ENCODE peak calls at places on chromosomes 4 and X, in four cellular contexts. One of them, this sample, is unnamed.

GRCh38 chrX:136159615-136160025 is 12.3 kb downstream of the FHL1 start:
- DNase-seq in right atrium auricular region: no peak
- DNase-seq in heart right ventricle: no peak
- DNase-seq in Panc1: no peak
- DNase-seq in this sample: no peak

GRCh38 chrX:154040307-154040756 is 20.6 kb upstream of the IRAK1 start:
- DNase-seq in heart right ventricle: no peak
- DNase-seq in right atrium auricular region: no peak
- DNase-seq in Panc1: no peak
- DNase-seq in this sample: no peak

GRCh38 chr4:86357608-86358007 is 2.2 kb downstream of the MAPK10 start:
- DNase-seq in heart right ventricle: no peak
- DNase-seq in Panc1: no peak
- DNase-seq in right atrium auricular region: no peak
- DNase-seq in this sample: peak; percentile 9

GRCh38 chr4:39169426-39169825 is 12.9 kb upstream of the WDR19 start:
- DNase-seq in right atrium auricular region: no peak
- DNase-seq in Panc1: no peak
- DNase-seq in heart right ventricle: no peak
- DNase-seq in this sample: no peak

GRCh38 chrX:105821471-105822081 is 763 bp upstream of the NRK start:
- DNase-seq in Panc1: no peak
- DNase-seq in right atrium auricular region: no peak
- DNase-seq in heart right ventricle: no peak
- DNase-seq in this sample: no peak

GRCh38 chr4:51843309-51844156 is 580 bp downstream of the DCUN1D4 start:
- DNase-seq in Panc1: no peak
- DNase-seq in heart right ventricle: peak; percentile 72
- DNase-seq in right atrium auricular region: peak; percentile 70
- DNase-seq in this sample: peak; percentile 80

GRCh38 chr4:35649784-35650183 is 594.5 kb downstream of the ARAP2 start:
- DNase-seq in right atrium auricular region: no peak
- DNase-seq in Panc1: no peak
- DNase-seq in heart right ventricle: no peak
- DNase-seq in this sample: no peak

GRCh38 chrX:115642895-115643530 is 82.0 kb downstream of the PLS3 start:
- DNase-seq in heart right ventricle: no peak
- DNase-seq in Panc1: no peak
- DNase-seq in right atrium auricular region: no peak
- DNase-seq in this sample: no peak

GRCh38 chr4:106314960-106315359 is 1.0 kb downstream of the TBCK start:
- DNase-seq in right atrium auricular region: no peak
- DNase-seq in Panc1: no peak
- DNase-seq in heart right ventricle: no peak
- DNase-seq in this sample: no peak

GRCh38 chrX:150234126-150234525 is 129.0 kb upstream of the MAMLD1 start:
- DNase-seq in right atrium auricular region: no peak
- DNase-seq in Panc1: no peak
- DNase-seq in heart right ventricle: no peak
- DNase-seq in this sample: no peak

DNA sequence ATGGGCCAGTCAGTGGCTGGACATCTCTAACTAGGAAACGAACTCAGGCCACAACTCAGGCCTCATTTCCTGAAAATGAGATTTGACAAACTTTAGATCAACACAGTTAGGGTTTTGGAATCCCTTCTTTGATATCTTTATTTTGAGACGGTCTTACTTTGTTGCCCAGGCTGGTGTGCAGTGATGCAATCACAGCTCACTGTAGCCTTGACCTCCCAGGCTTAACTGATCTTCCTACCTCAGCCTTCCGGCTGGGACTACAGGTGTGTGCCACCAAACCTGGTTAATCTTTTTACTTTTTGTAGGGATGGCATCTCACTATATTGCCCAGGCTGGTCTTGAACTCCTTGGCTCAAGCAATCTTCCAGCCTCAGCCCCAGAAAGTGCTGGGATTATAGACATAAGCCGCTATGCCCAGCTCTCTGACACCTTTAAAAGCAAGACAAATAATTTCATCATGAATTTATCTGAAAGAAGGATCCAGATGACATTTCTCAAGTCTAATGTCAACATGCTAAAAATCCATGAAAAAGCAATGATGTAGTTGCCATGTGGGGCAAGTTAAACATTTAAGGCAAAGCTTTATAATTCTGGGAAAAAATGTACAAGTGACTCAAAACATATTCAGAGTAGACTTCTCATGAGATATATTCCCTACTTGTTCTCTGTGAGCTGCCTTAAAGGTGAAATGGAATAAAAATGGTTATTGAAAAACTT is 89.1 kb upstream of the CBR4 start:
- DNase-seq in right atrium auricular region: no peak
- DNase-seq in Panc1: no peak
- DNase-seq in heart right ventricle: no peak
- DNase-seq in this sample: no peak
- H3K27ac ChIP-seq in right atrium auricular region: peak overlapping the region; percentile 2
- H3K27ac ChIP-seq in Panc1: no peak overlapping the region
- H3K27ac ChIP-seq in heart right ventricle: peak overlapping the region; percentile 44
- H3K27ac ChIP-seq in this sample: no peak overlapping the region

DNA sequence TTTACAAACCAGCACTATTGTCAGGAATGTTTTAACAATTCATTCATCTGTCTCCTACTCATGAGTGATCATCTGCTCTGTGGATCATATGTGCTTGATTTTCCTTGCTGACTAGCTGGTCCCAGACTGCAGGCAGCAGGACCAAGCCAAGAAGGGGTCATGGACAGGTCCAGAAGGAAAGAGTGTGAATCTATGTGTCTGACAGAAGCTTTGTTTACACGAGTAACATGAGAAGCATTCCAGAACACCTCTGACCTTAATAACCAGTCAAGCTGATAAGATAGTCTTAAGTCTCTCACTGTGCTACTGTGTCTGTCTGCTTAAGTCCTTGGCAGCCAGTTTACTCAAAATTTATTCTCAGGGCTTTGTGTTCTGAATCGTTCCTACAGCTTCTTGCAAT is 39.0 kb downstream of the GUCY1A1 start:
- DNase-seq in right atrium auricular region: no peak
- DNase-seq in heart right ventricle: no peak
- DNase-seq in Panc1: no peak
- DNase-seq in this sample: no peak
- H3K27ac ChIP-seq in right atrium auricular region: peak overlapping the region; percentile 20
- H3K27ac ChIP-seq in heart right ventricle: no peak overlapping the region
- H3K27ac ChIP-seq in Panc1: no peak overlapping the region
- H3K27ac ChIP-seq in this sample: no peak overlapping the region

GRCh38 chr4:10526431-10527222 is 69.4 kb upstream of the ZNF518B start:
- DNase-seq in right atrium auricular region: no peak
- DNase-seq in heart right ventricle: no peak
- DNase-seq in Panc1: no peak
- DNase-seq in this sample: no peak

GRCh38 chr4:10527438-10527837 is 70.2 kb upstream of the ZNF518B start:
- DNase-seq in Panc1: no peak
- DNase-seq in heart right ventricle: no peak
- DNase-seq in right atrium auricular region: no peak
- DNase-seq in this sample: no peak

GRCh38 chr4:10532155-10532554 is 74.9 kb upstream of the ZNF518B start:
- DNase-seq in Panc1: no peak
- DNase-seq in right atrium auricular region: no peak
- DNase-seq in heart right ventricle: no peak
- DNase-seq in this sample: no peak

GRCh38 chr4:10529256-10529890 is 72.1 kb upstream of the ZNF518B start:
- DNase-seq in right atrium auricular region: no peak
- DNase-seq in heart right ventricle: no peak
- DNase-seq in Panc1: no peak
- DNase-seq in this sample: no peak

DNA sequence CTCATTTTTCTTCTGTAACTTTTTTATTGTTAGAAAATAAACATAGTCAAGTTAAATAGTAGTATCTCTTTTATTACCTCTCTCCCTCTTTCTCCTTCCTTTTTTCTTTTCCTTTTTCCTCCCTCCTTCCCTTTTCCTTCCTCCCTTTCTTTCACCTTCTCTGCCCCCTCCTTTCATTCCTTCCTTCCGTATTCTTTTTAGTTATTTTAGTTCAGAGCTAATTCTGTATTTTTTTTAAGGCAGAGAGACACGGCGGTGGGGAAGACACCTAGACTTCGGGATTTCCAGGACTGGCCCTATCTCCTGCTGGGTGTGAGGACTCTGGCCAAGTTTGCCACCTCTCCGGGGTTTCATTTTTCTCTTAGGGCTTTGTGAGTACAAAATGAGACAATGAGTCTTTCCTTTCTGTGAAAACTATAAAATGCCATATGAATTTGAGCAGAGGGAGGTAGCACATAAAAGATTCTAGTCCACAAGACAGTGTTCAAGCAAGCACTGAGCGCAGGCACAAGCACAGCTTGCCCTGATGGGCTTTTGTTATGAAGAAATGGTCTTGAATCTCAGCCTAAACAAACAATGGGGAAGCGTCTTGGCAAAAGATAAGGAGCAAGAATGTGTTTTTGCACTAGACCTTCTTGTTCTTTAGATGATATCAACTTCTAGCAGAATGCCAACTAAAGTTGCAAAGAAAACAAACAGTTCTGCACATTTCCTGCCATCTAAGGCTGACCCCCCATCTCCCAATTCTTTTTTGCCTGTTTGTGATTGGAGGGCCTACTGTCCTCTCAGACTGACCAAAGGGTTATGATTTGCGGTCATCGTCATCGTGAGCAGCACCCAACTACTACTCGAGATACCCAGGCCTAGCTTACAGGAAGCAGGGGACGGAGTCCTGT is 72.9 kb upstream of the ZNF518B start:
- DNase-seq in right atrium auricular region: no peak
- DNase-seq in Panc1: no peak
- DNase-seq in heart right ventricle: peak; percentile 12
- DNase-seq in this sample: no peak
- H3K27ac ChIP-seq in right atrium auricular region: no peak overlapping the region
- H3K27ac ChIP-seq in Panc1: no peak overlapping the region
- H3K27ac ChIP-seq in heart right ventricle: no peak overlapping the region
- H3K27ac ChIP-seq in this sample: no peak overlapping the region

DNA sequence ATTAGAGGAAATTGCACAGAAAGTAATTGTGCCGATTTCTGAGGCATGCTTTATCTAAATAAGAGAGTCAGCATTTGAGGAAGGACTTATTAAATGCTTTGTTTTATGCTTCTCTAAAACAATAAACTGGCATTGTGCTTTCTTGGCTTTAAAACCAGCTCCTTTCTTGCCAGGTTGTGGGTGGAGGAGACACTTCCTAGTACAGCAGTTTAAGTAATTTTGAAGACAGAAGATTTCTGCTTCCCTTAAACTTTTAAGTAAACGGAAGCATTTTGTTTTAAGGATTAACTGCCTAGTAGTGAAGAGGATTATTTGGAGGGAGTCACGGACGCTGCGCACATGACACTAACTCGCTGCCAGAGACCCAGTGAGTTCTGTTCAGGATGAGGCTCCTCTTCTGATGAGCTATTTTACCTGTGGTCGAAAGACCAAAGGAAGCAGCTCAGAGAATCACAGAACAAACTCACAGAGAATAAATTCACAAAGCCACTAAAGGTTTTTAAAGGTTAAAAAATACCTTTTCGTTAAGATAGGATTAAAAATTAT is 169.5 kb downstream of the TLL1 start:
- DNase-seq in right atrium auricular region: no peak
- DNase-seq in heart right ventricle: no peak
- DNase-seq in Panc1: no peak
- DNase-seq in this sample: no peak
- H3K27ac ChIP-seq in right atrium auricular region: no peak overlapping the region
- H3K27ac ChIP-seq in heart right ventricle: no peak overlapping the region
- H3K27ac ChIP-seq in Panc1: no peak overlapping the region
- H3K27ac ChIP-seq in this sample: no peak overlapping the region

GRCh38 chr4:182425302-182425701 is 182.1 kb downstream of the TENM3 start:
- DNase-seq in Panc1: no peak
- DNase-seq in heart right ventricle: no peak
- DNase-seq in right atrium auricular region: no peak
- DNase-seq in this sample: no peak
- H3K27ac ChIP-seq in Panc1: no peak overlapping the region
- H3K27ac ChIP-seq in heart right ventricle: no peak overlapping the region
- H3K27ac ChIP-seq in right atrium auricular region: no peak overlapping the region
- H3K27ac ChIP-seq in this sample: no peak overlapping the region

GRCh38 chr4:150682126-150682525 is 100.2 kb downstream of the MAB21L2 start:
- DNase-seq in Panc1: no peak
- DNase-seq in heart right ventricle: no peak
- DNase-seq in right atrium auricular region: no peak
- DNase-seq in this sample: no peak
- H3K27ac ChIP-seq in Panc1: no peak overlapping the region
- H3K27ac ChIP-seq in heart right ventricle: no peak overlapping the region
- H3K27ac ChIP-seq in right atrium auricular region: no peak overlapping the region
- H3K27ac ChIP-seq in this sample: no peak overlapping the region

GRCh38 chr4:158833602-158834001 is 64.8 kb downstream of the FNIP2 start:
- DNase-seq in Panc1: no peak
- DNase-seq in right atrium auricular region: no peak
- DNase-seq in heart right ventricle: no peak
- DNase-seq in this sample: no peak
- H3K27ac ChIP-seq in Panc1: no peak overlapping the region
- H3K27ac ChIP-seq in right atrium auricular region: no peak overlapping the region
- H3K27ac ChIP-seq in heart right ventricle: no peak overlapping the region
- H3K27ac ChIP-seq in this sample: no peak overlapping the region

GRCh38 chrX:10618911-10619310 is 1.5 kb downstream of the MID1 start:
- DNase-seq in right atrium auricular region: no peak
- DNase-seq in Panc1: no peak
- DNase-seq in heart right ventricle: no peak
- DNase-seq in this sample: no peak

GRCh38 chrX:10617186-10617963 is 3.0 kb downstream of the MID1 start:
- DNase-seq in heart right ventricle: no peak
- DNase-seq in right atrium auricular region: no peak
- DNase-seq in Panc1: no peak
- DNase-seq in this sample: no peak

GRCh38 chrX:10619311-10620015 is 922 bp downstream of the MID1 start:
- DNase-seq in right atrium auricular region: no peak
- DNase-seq in heart right ventricle: no peak
- DNase-seq in Panc1: no peak
- DNase-seq in this sample: no peak

GRCh38 chrX:10617964-10618342 is 2.4 kb downstream of the MID1 start:
- DNase-seq in right atrium auricular region: no peak
- DNase-seq in heart right ventricle: no peak
- DNase-seq in Panc1: no peak
- DNase-seq in this sample: no peak

GRCh38 chrX:10615931-10616780 is 4.2 kb downstream of the MID1 start:
- DNase-seq in heart right ventricle: peak; percentile 11
- DNase-seq in right atrium auricular region: no peak
- DNase-seq in Panc1: no peak
- DNase-seq in this sample: peak; percentile 8
- H3K27ac ChIP-seq in heart right ventricle: no peak overlapping the region
- H3K27ac ChIP-seq in right atrium auricular region: no peak overlapping the region
- H3K27ac ChIP-seq in Panc1: peak overlapping the region; percentile 84
- H3K27ac ChIP-seq in this sample: no peak overlapping the region